ENCODE peak calls at places on chromosomes 7 and 10, in seven cellular contexts. One of them, this sample, is unnamed. For H3K4me1 and H3K9me2, the result is how much of the 10 kb centered on the place peaks cover.

GRCh38 chr7:131325179-131325840 is 2.4 kb upstream of the MKLN1 start:
- DNase-seq in SK-N-SH: no peak
- DNase-seq in OCI-LY7: no peak
- DNase-seq in GM23338: no peak
- DNase-seq in hepatocyte: no peak
- DNase-seq in GM23248: peak
- DNase-seq in PC-9: no peak
- DNase-seq in this sample: peak

GRCh38 chr10:19014034-19014433 is 34.6 kb upstream of the MALRD1 start:
- DNase-seq in SK-N-SH: no peak
- DNase-seq in OCI-LY7: no peak
- DNase-seq in GM23338: no peak
- DNase-seq in hepatocyte: no peak
- DNase-seq in GM23248: peak
- DNase-seq in PC-9: no peak
- DNase-seq in this sample: no peak

GRCh38 chr7:727806-728460 is 852 bp upstream of the PRKAR1B start:
- DNase-seq in SK-N-SH: peak
- DNase-seq in OCI-LY7: no peak
- DNase-seq in GM23338: peak
- DNase-seq in hepatocyte: no peak
- DNase-seq in GM23248: peak
- DNase-seq in PC-9: no peak
- DNase-seq in this sample: no peak

GRCh38 chr7:96331233-96331632 is 9.3 kb upstream of the SLC25A13 start:
- DNase-seq in SK-N-SH: no peak
- DNase-seq in OCI-LY7: no peak
- DNase-seq in GM23338: no peak
- DNase-seq in hepatocyte: peak
- DNase-seq in GM23248: no peak
- DNase-seq in PC-9: no peak
- DNase-seq in this sample: no peak

GRCh38 chr10:46216836-46217748 is 69.7 kb upstream of the ANTXRL start:
- DNase-seq in SK-N-SH: peak
- DNase-seq in OCI-LY7: no peak
- DNase-seq in GM23338: no peak
- DNase-seq in hepatocyte: no peak
- DNase-seq in GM23248: peak
- DNase-seq in PC-9: no peak
- DNase-seq in this sample: no peak

GRCh38 chr10:6299234-6299633 is 96.5 kb downstream of the PFKFB3 start:
- DNase-seq in SK-N-SH: no peak
- DNase-seq in OCI-LY7: no peak
- DNase-seq in GM23338: no peak
- DNase-seq in hepatocyte: peak
- DNase-seq in GM23248: no peak
- DNase-seq in PC-9: peak
- DNase-seq in this sample: no peak

GRCh38 chr7:50543776-50544442 is 21.3 kb downstream of the DDC start:
- DNase-seq in SK-N-SH: no peak
- DNase-seq in OCI-LY7: no peak
- DNase-seq in GM23338: no peak
- DNase-seq in hepatocyte: no peak
- DNase-seq in GM23248: no peak
- DNase-seq in PC-9: no peak
- DNase-seq in this sample: no peak

GRCh38 chr7:152959610-152960009 is 200.1 kb downstream of the ACTR3B start:
- DNase-seq in SK-N-SH: no peak
- DNase-seq in OCI-LY7: no peak
- DNase-seq in GM23338: peak
- DNase-seq in hepatocyte: no peak
- DNase-seq in GM23248: no peak
- DNase-seq in PC-9: no peak
- DNase-seq in this sample: peak

GRCh38 chr7:32533313-32534024 is 38.2 kb downstream of the AVL9 start:
- DNase-seq in SK-N-SH: no peak
- DNase-seq in OCI-LY7: no peak
- DNase-seq in GM23338: no peak
- DNase-seq in hepatocyte: no peak
- DNase-seq in GM23248: peak
- DNase-seq in PC-9: no peak
- DNase-seq in this sample: no peak

GRCh38 chr7:110762514-110762913 is 328.4 kb upstream of the LRRN3 start:
- DNase-seq in SK-N-SH: no peak
- DNase-seq in OCI-LY7: no peak
- DNase-seq in GM23338: no peak
- DNase-seq in hepatocyte: peak
- DNase-seq in GM23248: no peak
- DNase-seq in PC-9: no peak
- DNase-seq in this sample: no peak

GRCh38 chr10:6602700-6603084 is 22.6 kb upstream of the PRKCQ start:
- DNase-seq in SK-N-SH: no peak
- DNase-seq in OCI-LY7: no peak
- DNase-seq in GM23338: no peak
- DNase-seq in hepatocyte: no peak
- DNase-seq in GM23248: no peak
- DNase-seq in PC-9: no peak
- DNase-seq in this sample: no peak

GRCh38 chr7:105590793-105591192 is 9.5 kb upstream of the EFCAB10 start:
- DNase-seq in SK-N-SH: no peak
- DNase-seq in OCI-LY7: no peak
- DNase-seq in GM23338: no peak
- DNase-seq in hepatocyte: no peak
- DNase-seq in GM23248: no peak
- DNase-seq in PC-9: no peak
- DNase-seq in this sample: no peak

GRCh38 chr7:129671276-129671675 is 59.8 kb downstream of the NRF1 start:
- DNase-seq in SK-N-SH: no peak
- DNase-seq in OCI-LY7: no peak
- DNase-seq in GM23338: no peak
- DNase-seq in hepatocyte: no peak
- DNase-seq in GM23248: no peak
- DNase-seq in PC-9: no peak
- DNase-seq in this sample: no peak

GRCh38 chr10:23191764-23192395 is at the start of gene PTF1A:
- DNase-seq in SK-N-SH: peak
- DNase-seq in OCI-LY7: no peak
- DNase-seq in GM23338: peak
- DNase-seq in hepatocyte: peak
- DNase-seq in GM23248: no peak
- DNase-seq in PC-9: no peak
- DNase-seq in this sample: no peak

GRCh38 chr7:32587431-32587948 is 92.2 kb downstream of the AVL9 start:
- DNase-seq in SK-N-SH: no peak
- DNase-seq in OCI-LY7: no peak
- DNase-seq in GM23338: no peak
- DNase-seq in hepatocyte: no peak
- DNase-seq in GM23248: peak
- DNase-seq in PC-9: no peak
- DNase-seq in this sample: no peak

GRCh38 chr7:97450516-97450915 is 281.4 kb upstream of the TAC1 start:
- DNase-seq in SK-N-SH: no peak
- DNase-seq in OCI-LY7: no peak
- DNase-seq in GM23338: no peak
- DNase-seq in hepatocyte: no peak
- DNase-seq in GM23248: no peak
- DNase-seq in PC-9: no peak
- DNase-seq in this sample: no peak
- H2AFZ ChIP-seq in SK-N-SH: no peak
- H2AFZ ChIP-seq in OCI-LY7: no peak
- H2AFZ ChIP-seq in GM23338: no peak
- H2AFZ ChIP-seq in hepatocyte: no peak
- H2AFZ ChIP-seq in GM23248: no peak
- H2AFZ ChIP-seq in PC-9: no peak
- H2AFZ ChIP-seq in this sample: no peak

GRCh38 chr7:37354661-37355131 is 94.0 kb downstream of the ELMO1 start:
- DNase-seq in SK-N-SH: no peak
- DNase-seq in OCI-LY7: no peak
- DNase-seq in GM23338: no peak
- DNase-seq in hepatocyte: peak
- DNase-seq in GM23248: no peak
- DNase-seq in PC-9: no peak
- DNase-seq in this sample: no peak

GRCh38 chr7:37352974-37353948 is 95.4 kb downstream of the ELMO1 start:
- DNase-seq in SK-N-SH: peak
- DNase-seq in OCI-LY7: peak
- DNase-seq in GM23338: peak
- DNase-seq in hepatocyte: no peak
- DNase-seq in GM23248: no peak
- DNase-seq in PC-9: no peak
- DNase-seq in this sample: peak

GRCh38 chr7:37352251-37352650 is 96.4 kb downstream of the ELMO1 start:
- DNase-seq in SK-N-SH: no peak
- DNase-seq in OCI-LY7: no peak
- DNase-seq in GM23338: no peak
- DNase-seq in hepatocyte: no peak
- DNase-seq in GM23248: no peak
- DNase-seq in PC-9: no peak
- DNase-seq in this sample: no peak

GRCh38 chr7:37357277-37357996 is 91.2 kb downstream of the ELMO1 start:
- DNase-seq in SK-N-SH: no peak
- DNase-seq in OCI-LY7: no peak
- DNase-seq in GM23338: no peak
- DNase-seq in hepatocyte: no peak
- DNase-seq in GM23248: no peak
- DNase-seq in PC-9: no peak
- DNase-seq in this sample: no peak

DNA sequence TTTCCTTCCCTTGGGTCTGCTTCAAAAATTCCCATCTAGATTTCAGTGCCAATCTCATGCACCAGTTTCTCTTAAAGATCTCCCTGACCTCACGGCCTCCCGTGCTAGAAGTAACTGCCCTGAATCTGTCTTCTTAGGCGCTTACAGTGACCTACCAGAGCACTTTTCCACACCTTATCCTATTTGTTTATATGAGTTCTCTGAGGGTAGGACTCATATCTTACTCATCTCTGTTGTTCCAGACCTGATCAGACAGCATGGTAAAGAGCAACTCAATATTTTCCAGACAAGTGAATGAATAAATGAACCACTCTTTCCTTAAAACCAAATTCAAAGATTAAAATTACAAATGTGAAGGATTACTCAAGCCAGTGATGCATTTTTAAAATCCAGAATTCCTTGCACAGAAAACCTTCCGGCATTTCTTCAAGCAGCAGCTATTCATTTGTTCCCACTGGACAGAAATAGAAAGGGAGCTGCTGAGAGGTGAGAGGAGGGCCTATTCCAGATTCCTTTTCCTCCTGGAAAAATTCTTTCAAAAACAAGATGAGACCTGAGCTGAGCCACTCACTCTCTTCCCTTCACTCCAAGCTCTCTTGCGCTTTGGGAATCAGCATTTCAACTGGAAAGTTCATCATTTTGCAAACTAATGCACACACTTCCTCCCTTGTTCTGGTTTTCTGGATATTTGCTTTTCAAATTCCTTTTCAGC is 94.6 kb downstream of the ELMO1 start:
- DNase-seq in SK-N-SH: no peak
- DNase-seq in OCI-LY7: no peak
- DNase-seq in GM23338: no peak
- DNase-seq in hepatocyte: no peak
- DNase-seq in GM23248: no peak
- DNase-seq in PC-9: no peak
- DNase-seq in this sample: no peak
- H3K4me1 ChIP-seq in SK-N-SH: under half
- H3K4me1 ChIP-seq in OCI-LY7: under half
- H3K4me1 ChIP-seq in GM23338: under half
- H3K4me1 ChIP-seq in hepatocyte: under half
- H3K4me1 ChIP-seq in GM23248: under half
- H3K4me1 ChIP-seq in PC-9: under half
- H3K4me1 ChIP-seq in this sample: under half

GRCh38 chr10:117000580-117000979 is 4.4 kb downstream of the SHTN1 start:
- DNase-seq in SK-N-SH: no peak
- DNase-seq in OCI-LY7: no peak
- DNase-seq in GM23338: peak
- DNase-seq in hepatocyte: no peak
- DNase-seq in GM23248: no peak
- DNase-seq in PC-9: no peak
- DNase-seq in this sample: no peak

GRCh38 chr10:117001144-117001543 is 3.8 kb downstream of the SHTN1 start:
- DNase-seq in SK-N-SH: no peak
- DNase-seq in OCI-LY7: no peak
- DNase-seq in GM23338: no peak
- DNase-seq in hepatocyte: no peak
- DNase-seq in GM23248: no peak
- DNase-seq in PC-9: no peak
- DNase-seq in this sample: no peak

GRCh38 chr10:116996994-116997393 is 8.0 kb downstream of the SHTN1 start:
- DNase-seq in SK-N-SH: no peak
- DNase-seq in OCI-LY7: no peak
- DNase-seq in GM23338: no peak
- DNase-seq in hepatocyte: no peak
- DNase-seq in GM23248: no peak
- DNase-seq in PC-9: no peak
- DNase-seq in this sample: no peak

GRCh38 chr10:116995648-116996047 is 9.3 kb downstream of the SHTN1 start:
- DNase-seq in SK-N-SH: no peak
- DNase-seq in OCI-LY7: no peak
- DNase-seq in GM23338: peak
- DNase-seq in hepatocyte: no peak
- DNase-seq in GM23248: no peak
- DNase-seq in PC-9: no peak
- DNase-seq in this sample: no peak

DNA sequence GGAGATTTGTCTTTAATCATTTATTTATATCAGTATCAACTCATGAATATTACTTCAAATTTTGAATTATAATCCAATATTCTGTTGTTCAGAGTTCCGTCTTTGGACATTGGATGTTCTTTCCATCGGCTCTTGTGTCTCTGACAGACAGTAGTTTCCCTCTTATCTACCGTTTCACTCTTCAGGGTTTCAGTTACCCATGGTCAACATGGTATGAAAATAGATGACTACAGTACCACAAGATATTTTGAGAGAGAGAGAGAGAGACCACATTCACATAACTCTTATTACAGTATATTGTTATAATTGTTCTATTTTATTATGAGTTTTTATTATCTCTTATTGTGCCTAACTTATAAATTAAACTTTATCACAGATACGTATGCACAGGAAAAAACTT is 6.8 kb downstream of the SHTN1 start:
- DNase-seq in SK-N-SH: no peak
- DNase-seq in OCI-LY7: no peak
- DNase-seq in GM23338: no peak
- DNase-seq in hepatocyte: no peak
- DNase-seq in GM23248: no peak
- DNase-seq in PC-9: no peak
- DNase-seq in this sample: no peak
- H3K9me2 ChIP-seq in SK-N-SH: under half
- H3K9me2 ChIP-seq in OCI-LY7: under half
- H3K9me2 ChIP-seq in GM23338: under half
- H3K9me2 ChIP-seq in hepatocyte: under half
- H3K9me2 ChIP-seq in GM23248: under half
- H3K9me2 ChIP-seq in PC-9: under half
- H3K9me2 ChIP-seq in this sample: under half

DNA sequence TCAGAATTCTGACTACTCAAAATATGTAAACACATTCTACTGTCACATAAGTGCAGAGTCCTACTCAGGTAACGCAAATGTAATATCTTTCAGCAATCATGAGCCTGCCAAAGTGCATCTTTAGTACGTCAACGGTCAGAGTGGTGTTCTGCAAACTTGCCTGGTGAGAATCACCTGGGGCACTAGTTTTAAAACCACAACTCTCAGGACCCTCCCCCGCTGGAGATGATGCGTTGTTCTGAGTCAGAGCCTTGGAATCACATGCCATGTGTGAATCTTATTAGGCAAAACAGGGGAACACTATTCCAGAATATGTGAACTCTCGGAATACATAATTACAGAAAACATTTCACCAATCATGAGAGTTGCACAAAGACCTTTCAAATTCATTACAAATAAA is 115.7 kb downstream of the TPK1 start:
- DNase-seq in SK-N-SH: no peak
- DNase-seq in OCI-LY7: no peak
- DNase-seq in GM23338: peak
- DNase-seq in hepatocyte: peak
- DNase-seq in GM23248: peak
- DNase-seq in PC-9: peak
- DNase-seq in this sample: no peak
- H2AFZ ChIP-seq in SK-N-SH: no peak
- H2AFZ ChIP-seq in OCI-LY7: no peak
- H2AFZ ChIP-seq in GM23338: no peak
- H2AFZ ChIP-seq in hepatocyte: no peak
- H2AFZ ChIP-seq in GM23248: no peak
- H2AFZ ChIP-seq in PC-9: peak
- H2AFZ ChIP-seq in this sample: no peak

This sample was measured in Karpas-422.